ENCODE peak calls at places on chromosomes 3 and 15, in five cellular contexts. One of them, this sample, is unnamed.
A peak's percentile ranks its signal among the peaks of the same experiment; 100 is the strongest.

GRCh38 chr15:32927124-32927523 is 209.3 kb downstream of the GREM1 start:
- DNase-seq in T47D: no peak
- DNase-seq in activated T-cell treated with anti-CD3 and anti-CD28 coated beads for 1 hour: no peak
- DNase-seq in endothelial cell: no peak
- DNase-seq in GM20000: no peak
- DNase-seq in this sample: no peak

GRCh38 chr15:67833504-67834248 is 6.2 kb downstream of the RNU6-1 start:
- DNase-seq in T47D: peak; percentile 49
- DNase-seq in GM20000: peak; percentile 83
- DNase-seq in activated T-cell treated with anti-CD3 and anti-CD28 coated beads for 1 hour: no peak
- DNase-seq in endothelial cell: peak; percentile 82
- DNase-seq in this sample: no peak

GRCh38 chr15:52796742-52797515 is 6.8 kb upstream of the ONECUT1 start:
- DNase-seq in GM20000: no peak
- DNase-seq in activated T-cell treated with anti-CD3 and anti-CD28 coated beads for 1 hour: no peak
- DNase-seq in T47D: no peak
- DNase-seq in endothelial cell: no peak
- DNase-seq in this sample: no peak

GRCh38 chr3:9884555-9885165 is 4.6 kb upstream of the CIDEC start:
- DNase-seq in endothelial cell: no peak
- DNase-seq in activated T-cell treated with anti-CD3 and anti-CD28 coated beads for 1 hour: no peak
- DNase-seq in T47D: peak; percentile 16
- DNase-seq in GM20000: no peak
- DNase-seq in this sample: peak; percentile 57

GRCh38 chr3:3726549-3726948 is 72.7 kb upstream of the LRRN1 start:
- DNase-seq in T47D: no peak
- DNase-seq in activated T-cell treated with anti-CD3 and anti-CD28 coated beads for 1 hour: no peak
- DNase-seq in endothelial cell: no peak
- DNase-seq in GM20000: no peak
- DNase-seq in this sample: no peak

GRCh38 chr15:69760890-69761568 is 308.4 kb downstream of the RPLP1 start:
- DNase-seq in GM20000: peak; percentile 59
- DNase-seq in activated T-cell treated with anti-CD3 and anti-CD28 coated beads for 1 hour: peak; percentile 59
- DNase-seq in T47D: no peak
- DNase-seq in endothelial cell: no peak
- DNase-seq in this sample: no peak

GRCh38 chr3:112042842-112043280 is 8.3 kb downstream of the TMPRSS7 start:
- DNase-seq in T47D: peak; percentile 28
- DNase-seq in endothelial cell: no peak
- DNase-seq in activated T-cell treated with anti-CD3 and anti-CD28 coated beads for 1 hour: no peak
- DNase-seq in GM20000: no peak
- DNase-seq in this sample: no peak

GRCh38 chr15:83081256-83082014 is 14.4 kb upstream of the BTBD1 start:
- DNase-seq in GM20000: no peak
- DNase-seq in T47D: no peak
- DNase-seq in endothelial cell: no peak
- DNase-seq in activated T-cell treated with anti-CD3 and anti-CD28 coated beads for 1 hour: no peak
- DNase-seq in this sample: no peak

GRCh38 chr3:185729335-185729715 is 95.5 kb downstream of the IGF2BP2 start:
- DNase-seq in activated T-cell treated with anti-CD3 and anti-CD28 coated beads for 1 hour: no peak
- DNase-seq in endothelial cell: no peak
- DNase-seq in GM20000: no peak
- DNase-seq in T47D: no peak
- DNase-seq in this sample: no peak

GRCh38 chr3:183779896-183780450 is 45.4 kb downstream of the MAP6D1 start:
- DNase-seq in GM20000: no peak
- DNase-seq in activated T-cell treated with anti-CD3 and anti-CD28 coated beads for 1 hour: no peak
- DNase-seq in T47D: no peak
- DNase-seq in endothelial cell: no peak
- DNase-seq in this sample: no peak